ENCODE peak calls at places on chromosomes 5 and 9, in nine cellular contexts. A is NCI-H524; S is stimulated activated CD4-positive, alpha-beta T cell treated with anti-CD3 and anti-CD28 coated beads, Interleukin-4, amount 100 ng/mL, for 4 hours; Z is mesenchymal stem cell; J is skeletal muscle cell; I is T1000; Y is cardiac fibroblast; U is MM.1S; W is NCI-H446. L is an unnamed sample.

GRCh38 chr9:114123031-114123977 is 24.2 kb upstream of the KIF12 start:
- DNase-seq in A (no peak), S (no peak), Z (no peak), J (no peak), I (no peak), Y (no peak), U (no peak), W (no peak), L (no peak)

GRCh38 chr5:93454896-93455295 is 126.1 kb downstream of the NR2F1-AS1 start:
- DNase-seq in A (no peak), S (no peak), Z (no peak), J (no peak), I (no peak), Y (no peak), U (no peak), W (no peak), L (no peak)

GRCh38 chr9:7549261-7549660 is 250.3 kb downstream of the DMAC1 start:
- DNase-seq in A (peak), S (no peak), Z (peak), J (no peak), I (no peak), Y (no peak), U (peak), W (peak), L (no peak)

GRCh38 chr5:72379936-72380335 is 59.8 kb downstream of the PTCD2 start:
- DNase-seq in A (no peak), S (no peak), Z (peak), J (peak), I (peak), Y (peak), U (no peak), W (no peak), L (peak)

GRCh38 chr5:14882658-14883580 is 11.3 kb upstream of the ANKH start:
- DNase-seq in A (no peak), S (no peak), Z (no peak), J (no peak), I (no peak), Y (no peak), U (no peak), W (no peak), L (no peak)

GRCh38 chr5:124061663-124062062 is 549.7 kb downstream of the CSNK1G3 start:
- DNase-seq in A (no peak), S (no peak), Z (peak), J (peak), I (no peak), Y (peak), U (no peak), W (peak), L (peak)

GRCh38 chr5:73485715-73486114 is 12.5 kb upstream of the BTF3 start:
- DNase-seq in A (no peak), S (no peak), Z (peak), J (no peak), I (no peak), Y (peak), U (no peak), W (no peak), L (no peak)

GRCh38 chr5:112146323-112146848 is 272.7 kb downstream of the EPB41L4A start:
- DNase-seq in A (no peak), S (no peak), Z (peak), J (peak), I (no peak), Y (peak), U (no peak), W (no peak), L (no peak)

GRCh38 chr5:122492675-122493074 is 180.6 kb downstream of the SNCAIP start:
- DNase-seq in A (peak), S (no peak), Z (peak), J (no peak), I (no peak), Y (peak), U (peak), W (peak), L (peak)

GRCh38 chr9:78676623-78677022 is 379.7 kb downstream of the PSAT1 start:
- DNase-seq in A (no peak), S (no peak), Z (peak), J (peak), I (no peak), Y (no peak), U (no peak), W (no peak), L (no peak)

GRCh38 chr5:62828757-62829156 is 250.1 kb downstream of the LRRC70 start:
- DNase-seq in A (no peak), S (no peak), Z (no peak), J (no peak), I (no peak), Y (no peak), U (no peak), W (no peak), L (no peak)

GRCh38 chr5:96868603-96869371 is 7.5 kb upstream of the ERAP2 start:
- DNase-seq in A (peak), S (no peak), Z (peak), J (peak), I (no peak), Y (peak), U (peak), W (peak), L (peak)

GRCh38 chr5:107275333-107275732 is 395.4 kb downstream of the EFNA5 start:
- DNase-seq in A (no peak), S (no peak), Z (no peak), J (no peak), I (no peak), Y (no peak), U (no peak), W (no peak), L (peak)

GRCh38 chr5:15702102-15702501 is 202.1 kb downstream of the FBXL7 start:
- DNase-seq in A (no peak), S (no peak), Z (peak), J (peak), I (no peak), Y (peak), U (peak), W (no peak), L (no peak)

L was measured in dermis blood vessel endothelial cell.